ENCODE peak calls at places on chromosomes 2 and 18, in four cellular contexts. One of them, this sample, is unnamed. For H3K27me3 and H3K36me3, the result is how much of the 10 kb centered on the place peaks cover.

GRCh38 chr2:41904459-41904858 is 143.4 kb upstream of the PKDCC start:
- DNase-seq in fibroblast of lung: no peak
- DNase-seq in ovary: no peak
- DNase-seq in HCT116: no peak
- DNase-seq in this sample: no peak

GRCh38 chr2:105768961-105769452 is 24.3 kb downstream of the NCK2 start:
- DNase-seq in fibroblast of lung: peak
- DNase-seq in ovary: no peak
- DNase-seq in HCT116: no peak
- DNase-seq in this sample: no peak

GRCh38 chr2:115560671-115561070 is 1118.2 kb downstream of the DPP10 start:
- DNase-seq in fibroblast of lung: no peak
- DNase-seq in ovary: no peak
- DNase-seq in HCT116: no peak
- DNase-seq in this sample: no peak

GRCh38 chr18:62933261-62933887 is 218.0 kb downstream of the PHLPP1 start:
- DNase-seq in fibroblast of lung: no peak
- DNase-seq in ovary: no peak
- DNase-seq in HCT116: no peak
- DNase-seq in this sample: no peak

GRCh38 chr2:142769761-142770160 is 107.7 kb upstream of the KYNU start:
- DNase-seq in fibroblast of lung: peak
- DNase-seq in ovary: no peak
- DNase-seq in HCT116: no peak
- DNase-seq in this sample: no peak

GRCh38 chr18:38552729-38553411 is 987.3 kb upstream of the CELF4 start:
- DNase-seq in fibroblast of lung: no peak
- DNase-seq in ovary: no peak
- DNase-seq in HCT116: no peak
- DNase-seq in this sample: no peak

GRCh38 chr2:75560022-75560767 is 544 bp downstream of the EVA1A start:
- DNase-seq in fibroblast of lung: peak
- DNase-seq in ovary: peak
- DNase-seq in HCT116: no peak
- DNase-seq in this sample: peak

GRCh38 chr2:150279673-150280072 is 207.8 kb downstream of the RND3 start:
- DNase-seq in fibroblast of lung: no peak
- DNase-seq in ovary: no peak
- DNase-seq in HCT116: no peak
- DNase-seq in this sample: no peak

GRCh38 chr2:28445448-28446258 is 50.2 kb upstream of the PLB1 start:
- DNase-seq in fibroblast of lung: peak
- DNase-seq in ovary: no peak
- DNase-seq in HCT116: peak
- DNase-seq in this sample: peak

GRCh38 chr2:189022492-189022891 is 48.3 kb downstream of the COL3A1 start:
- DNase-seq in fibroblast of lung: no peak
- DNase-seq in ovary: no peak
- DNase-seq in HCT116: no peak
- DNase-seq in this sample: no peak

GRCh38 chr18:77140439-77141109 is 8.0 kb upstream of the MBP start:
- DNase-seq in fibroblast of lung: no peak
- DNase-seq in ovary: no peak
- DNase-seq in HCT116: no peak
- DNase-seq in this sample: peak

GRCh38 chr18:7133181-7133580 is 15.6 kb upstream of the LAMA1 start:
- DNase-seq in fibroblast of lung: peak
- DNase-seq in ovary: no peak
- DNase-seq in HCT116: no peak
- DNase-seq in this sample: no peak

GRCh38 chr2:6423944-6424343 is 441.8 kb downstream of the CMPK2 start:
- DNase-seq in fibroblast of lung: peak
- DNase-seq in ovary: no peak
- DNase-seq in HCT116: no peak
- DNase-seq in this sample: no peak

GRCh38 chr2:179876266-179876665 is 14.9 kb upstream of the ZNF385B start:
- DNase-seq in fibroblast of lung: no peak
- DNase-seq in ovary: no peak
- DNase-seq in HCT116: no peak
- DNase-seq in this sample: no peak

GRCh38 chr2:12300019-12300602 is 416.6 kb upstream of the TRIB2 start:
- DNase-seq in fibroblast of lung: peak
- DNase-seq in ovary: no peak
- DNase-seq in HCT116: no peak
- DNase-seq in this sample: no peak

GRCh38 chr2:240410004-240410403 is 25.5 kb upstream of the GPC1 start:
- DNase-seq in fibroblast of lung: no peak
- DNase-seq in ovary: no peak
- DNase-seq in HCT116: no peak
- DNase-seq in this sample: no peak

GRCh38 chr2:95297088-95297487 is at the start of gene KCNIP3:
- DNase-seq in fibroblast of lung: peak
- DNase-seq in ovary: no peak
- DNase-seq in HCT116: no peak
- DNase-seq in this sample: peak

GRCh38 chr2:18518116-18519111 is 42.0 kb downstream of the RDH14 start:
- DNase-seq in fibroblast of lung: peak
- DNase-seq in ovary: no peak
- DNase-seq in HCT116: no peak
- DNase-seq in this sample: no peak

GRCh38 chr2:179137191-179137590 is 87.3 kb upstream of the CCDC141 start:
- DNase-seq in fibroblast of lung: no peak
- DNase-seq in ovary: no peak
- DNase-seq in HCT116: no peak
- DNase-seq in this sample: no peak

GRCh38 chr2:171595896-171596295 is 73.6 kb downstream of the CYBRD1 start:
- DNase-seq in fibroblast of lung: peak
- DNase-seq in ovary: no peak
- DNase-seq in HCT116: no peak
- DNase-seq in this sample: peak

GRCh38 chr2:99925960-99926359 is 216.4 kb downstream of the AFF3 start:
- DNase-seq in fibroblast of lung: no peak
- DNase-seq in ovary: no peak
- DNase-seq in HCT116: no peak
- DNase-seq in this sample: no peak

GRCh38 chr18:49768051-49768391 is 45.3 kb downstream of the ACAA2 start:
- DNase-seq in fibroblast of lung: peak
- DNase-seq in ovary: peak
- DNase-seq in HCT116: peak
- DNase-seq in this sample: peak

GRCh38 chr2:1731512-1731962 is 12.8 kb downstream of the PXDN start:
- DNase-seq in fibroblast of lung: peak
- DNase-seq in ovary: peak
- DNase-seq in HCT116: no peak
- DNase-seq in this sample: peak

GRCh38 chr2:166891727-166892126 is 3.4 kb downstream of the XIRP2 start:
- DNase-seq in fibroblast of lung: peak
- DNase-seq in ovary: no peak
- DNase-seq in HCT116: no peak
- DNase-seq in this sample: no peak

GRCh38 chr18:30486856-30487255 is 555.7 kb downstream of the DSC3 start:
- DNase-seq in fibroblast of lung: peak
- DNase-seq in ovary: no peak
- DNase-seq in HCT116: no peak
- DNase-seq in this sample: no peak

GRCh38 chr2:84493494-84493893 is 22.8 kb upstream of the DNAH6 start:
- DNase-seq in fibroblast of lung: peak
- DNase-seq in ovary: no peak
- DNase-seq in HCT116: no peak
- DNase-seq in this sample: peak

GRCh38 chr2:52342458-52342857 is 1310.5 kb upstream of the NRXN1 start:
- DNase-seq in fibroblast of lung: no peak
- DNase-seq in ovary: no peak
- DNase-seq in HCT116: no peak
- DNase-seq in this sample: no peak

DNA sequence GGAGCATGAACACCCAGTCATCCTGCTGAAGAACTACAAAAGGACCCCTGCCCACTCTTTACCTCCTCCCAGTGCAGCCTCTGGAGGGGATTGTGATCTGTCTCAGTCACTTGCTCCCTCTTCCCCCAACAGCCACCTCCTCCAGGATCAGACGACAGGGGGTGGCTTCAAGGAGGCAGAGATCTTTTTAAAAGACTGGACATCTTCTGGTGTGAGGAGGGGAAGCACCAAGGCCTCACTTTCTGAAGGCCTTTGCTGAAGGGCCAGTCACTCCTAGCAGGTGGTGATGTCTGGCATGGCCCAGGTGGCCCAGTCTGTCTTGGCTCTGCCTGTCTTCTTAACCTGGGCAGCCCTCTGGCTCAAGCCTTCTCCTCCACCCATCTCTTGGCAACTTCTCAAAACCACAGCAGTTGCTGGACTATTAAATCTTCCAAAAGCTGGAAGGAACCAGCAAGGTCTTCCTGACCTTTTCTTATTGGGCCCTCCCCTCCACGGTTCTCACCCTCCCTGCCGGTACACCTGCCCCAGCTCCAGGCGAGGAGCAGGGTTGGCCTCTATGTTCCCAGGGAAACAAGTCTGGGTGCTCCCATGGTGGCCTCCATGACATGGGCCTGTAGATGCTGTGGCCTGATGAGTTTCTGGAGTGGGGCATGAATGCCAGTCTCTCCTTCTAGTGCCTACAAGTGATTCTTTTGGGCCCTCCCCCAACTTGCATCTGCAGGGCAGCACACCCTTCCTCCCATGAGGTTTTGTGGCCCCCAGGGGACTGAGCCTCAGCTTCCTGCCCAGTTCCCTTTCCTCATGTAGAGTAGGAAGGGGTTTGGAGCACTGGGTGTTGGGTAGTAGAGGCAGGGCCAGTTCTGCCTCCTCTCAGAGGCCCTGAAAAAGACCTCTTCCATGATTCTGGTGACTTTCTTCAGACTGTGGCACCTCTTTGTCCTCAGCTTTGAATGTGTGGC is 5.0 kb upstream of the ATP6V1B1 start:
- DNase-seq in fibroblast of lung: no peak
- DNase-seq in ovary: no peak
- DNase-seq in HCT116: no peak
- DNase-seq in this sample: no peak
- H3K4me3 ChIP-seq in fibroblast of lung: no peak
- H3K4me3 ChIP-seq in ovary: no peak
- H3K4me3 ChIP-seq in HCT116: no peak
- H3K4me3 ChIP-seq in this sample: no peak

DNA sequence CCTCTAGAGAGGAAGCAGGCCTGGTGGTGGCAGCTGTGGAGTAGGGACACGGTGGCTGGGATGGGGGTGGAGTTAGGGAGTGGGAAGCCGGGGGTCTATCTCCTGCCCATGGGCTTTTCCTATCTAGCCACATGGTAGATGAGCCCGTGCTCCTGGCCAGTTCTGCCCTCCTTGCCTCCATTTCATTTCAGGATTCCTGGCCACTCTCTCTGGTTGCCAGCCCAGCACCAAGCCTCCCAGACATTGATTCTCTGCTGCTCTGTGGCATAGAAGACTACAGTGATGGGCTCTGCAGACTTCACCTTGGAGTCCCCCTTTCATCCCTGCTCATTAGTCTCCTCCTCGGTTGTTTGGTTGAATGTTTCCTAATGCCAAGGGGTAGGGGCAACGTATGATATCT is 19.4 kb downstream of the SIX3 start:
- DNase-seq in fibroblast of lung: no peak
- DNase-seq in ovary: no peak
- DNase-seq in HCT116: no peak
- DNase-seq in this sample: no peak
- H3K27me3 ChIP-seq in fibroblast of lung: under half
- H3K27me3 ChIP-seq in ovary: under half
- H3K27me3 ChIP-seq in HCT116: under half
- H3K27me3 ChIP-seq in this sample: under half

GRCh38 chr2:186508263-186508662 is 22.2 kb downstream of the ZC3H15 start:
- DNase-seq in fibroblast of lung: no peak
- DNase-seq in ovary: no peak
- DNase-seq in HCT116: no peak
- DNase-seq in this sample: no peak
- H3K36me3 ChIP-seq in fibroblast of lung: under half
- H3K36me3 ChIP-seq in ovary: under half
- H3K36me3 ChIP-seq in HCT116: half or more
- H3K36me3 ChIP-seq in this sample: half or more

GRCh38 chr18:59272971-59273935 is at the start of gene RAX:
- DNase-seq in fibroblast of lung: no peak
- DNase-seq in ovary: no peak
- DNase-seq in HCT116: no peak
- DNase-seq in this sample: peak
- H3K4me3 ChIP-seq in fibroblast of lung: no peak
- H3K4me3 ChIP-seq in ovary: no peak
- H3K4me3 ChIP-seq in HCT116: no peak
- H3K4me3 ChIP-seq in this sample: peak

GRCh38 chr2:88450186-88450585 is 2.3 kb downstream of the FOXI3 start:
- DNase-seq in fibroblast of lung: no peak
- DNase-seq in ovary: no peak
- DNase-seq in HCT116: no peak
- DNase-seq in this sample: no peak
- H3K27me3 ChIP-seq in fibroblast of lung: under half
- H3K27me3 ChIP-seq in ovary: under half
- H3K27me3 ChIP-seq in HCT116: under half
- H3K27me3 ChIP-seq in this sample: half or more

GRCh38 chr2:120968307-120969015 is 232.8 kb downstream of the GLI2 start:
- DNase-seq in fibroblast of lung: no peak
- DNase-seq in ovary: no peak
- DNase-seq in HCT116: no peak
- DNase-seq in this sample: no peak
- H3K36me3 ChIP-seq in fibroblast of lung: under half
- H3K36me3 ChIP-seq in ovary: under half
- H3K36me3 ChIP-seq in HCT116: under half
- H3K36me3 ChIP-seq in this sample: under half

GRCh38 chr2:44086639-44087036 is 82.0 kb upstream of the PPM1B start:
- DNase-seq in fibroblast of lung: no peak
- DNase-seq in ovary: no peak
- DNase-seq in HCT116: no peak
- DNase-seq in this sample: no peak
- H3K4me3 ChIP-seq in fibroblast of lung: no peak
- H3K4me3 ChIP-seq in ovary: peak
- H3K4me3 ChIP-seq in HCT116: peak
- H3K4me3 ChIP-seq in this sample: no peak

DNA sequence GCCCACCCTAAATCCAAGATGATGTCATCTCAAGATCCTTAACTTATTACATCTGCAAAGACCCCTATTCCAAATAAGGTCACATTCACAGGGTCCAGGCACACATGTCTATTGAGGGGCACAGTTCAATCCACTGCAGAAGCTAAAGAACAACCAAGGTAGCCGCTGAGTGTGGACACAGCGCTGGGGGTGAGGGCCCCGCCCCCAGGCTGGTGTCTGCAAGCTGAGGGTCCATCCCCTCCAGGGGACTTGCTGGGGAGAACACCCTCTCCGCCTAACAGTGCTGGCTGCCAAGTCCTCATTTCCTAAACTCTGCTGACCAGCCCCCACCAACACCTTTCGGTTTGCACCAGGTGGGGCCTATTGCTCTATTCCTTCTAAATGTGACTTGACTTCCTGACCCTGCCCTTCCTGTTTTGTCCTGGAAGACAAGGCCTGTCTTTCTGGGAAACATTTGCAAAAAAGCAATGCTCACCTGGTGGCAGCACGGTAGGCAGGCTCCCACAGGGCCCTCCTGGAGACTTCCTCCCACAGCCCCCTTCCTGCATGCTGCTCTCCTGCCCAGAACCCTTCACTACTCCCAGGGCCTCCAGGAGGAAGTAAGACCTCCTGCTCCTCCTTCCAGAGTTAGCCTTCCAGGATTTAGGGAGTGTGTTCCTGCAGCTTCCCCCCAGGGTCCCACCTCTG is 24.4 kb upstream of the TEX44 start:
- DNase-seq in fibroblast of lung: no peak
- DNase-seq in ovary: no peak
- DNase-seq in HCT116: no peak
- DNase-seq in this sample: no peak
- H3K27me3 ChIP-seq in fibroblast of lung: under half
- H3K27me3 ChIP-seq in ovary: under half
- H3K27me3 ChIP-seq in HCT116: under half
- H3K27me3 ChIP-seq in this sample: under half

This sample was measured in MG63.